ENCODE peak calls at places on chromosomes 13 and 19, in five cellular contexts. S, V, P, H and J are unnamed samples.
A peak's percentile ranks its signal among the peaks of the same experiment; 100 is the strongest.

GRCh38 chr13:111262715-111263114 is 57.7 kb upstream of the TEX29 start:
- DNase-seq in S (no peak), V (no peak), P (no peak), H (no peak), J (no peak)

GRCh38 chr13:84439108-84439507 is 556.8 kb upstream of the SLITRK1 start:
- DNase-seq in S (no peak), V (no peak), P (no peak), H (no peak), J (no peak)

GRCh38 chr13:39777527-39778061 is 122.1 kb downstream of the COG6 start:
- DNase-seq in S (no peak), V (no peak), P (no peak), H (no peak), J (peak; percentile 32)

GRCh38 chr13:113320226-113320875 is 23.3 kb downstream of the LAMP1 start:
- DNase-seq in S (no peak), V (no peak), P (no peak), H (no peak), J (no peak)

GRCh38 chr13:34926513-34926912 is 15.6 kb upstream of the NBEA start:
- DNase-seq in S (no peak), V (no peak), P (no peak), H (no peak), J (no peak)

GRCh38 chr19:45716314-45717130 is 14.2 kb downstream of the FBXO46 start:
- DNase-seq in S (peak; percentile 57), V (no peak), P (no peak), H (no peak), J (no peak)

GRCh38 chr13:91144054-91144453 is 203.4 kb upstream of the MIR17HG start:
- DNase-seq in S (peak; percentile 16), V (no peak), P (no peak), H (no peak), J (no peak)

GRCh38 chr13:29908411-29908810 is 58.0 kb upstream of the UBL3 start:
- DNase-seq in S (no peak), V (no peak), P (no peak), H (no peak), J (no peak)

GRCh38 chr19:7397687-7398086 is 49.0 kb downstream of the ARHGEF18 start:
- DNase-seq in S (no peak), V (no peak), P (peak; percentile 56), H (no peak), J (no peak)

GRCh38 chr13:98274921-98275487 is 97.9 kb upstream of the RNF113B start:
- DNase-seq in S (no peak), V (no peak), P (no peak), H (no peak), J (no peak)

GRCh38 chr13:108915634-108916497 is 286.5 kb downstream of the MYO16 start:
- DNase-seq in S (no peak), V (peak; percentile 52), P (peak; percentile 91), H (peak; percentile 25), J (peak; percentile 91)

GRCh38 chr13:32267836-32268439 is 47.2 kb downstream of the ZAR1L start:
- DNase-seq in S (no peak), V (no peak), P (no peak), H (peak; percentile 65), J (peak; percentile 51)

GRCh38 chr13:83880275-83881027 is 1.8 kb downstream of the SLITRK1 start:
- DNase-seq in S (no peak), V (no peak), P (no peak), H (no peak), J (no peak)

GRCh38 chr13:91922969-91923592 is 524.7 kb downstream of the GPC5 start:
- DNase-seq in S (peak; percentile 6), V (no peak), P (peak; percentile 3), H (no peak), J (no peak)

GRCh38 chr19:6221878-6222746 is 57.7 kb downstream of the MLLT1 start:
- DNase-seq in S (no peak), V (no peak), P (no peak), H (no peak), J (no peak)

GRCh38 chr19:39736088-39736487 is 1.7 kb downstream of the CLC start:
- DNase-seq in S (no peak), V (no peak), P (no peak), H (no peak), J (no peak)

GRCh38 chr19:10491472-10492047 is 11.6 kb downstream of the KEAP1 start:
- DNase-seq in S (no peak), V (no peak), P (no peak), H (no peak), J (no peak)

GRCh38 chr19:13505761-13506549 is at the start of gene CACNA1A:
- DNase-seq in S (peak; percentile 73), V (no peak), P (no peak), H (no peak), J (no peak)

GRCh38 chr19:21833733-21834132 is 2.2 kb downstream of the ZNF43 start:
- DNase-seq in S (no peak), V (no peak), P (no peak), H (no peak), J (no peak)

GRCh38 chr13:59975807-59976445 is 187.8 kb downstream of the DIAPH3 start:
- DNase-seq in S (no peak), V (no peak), P (no peak), H (no peak), J (no peak)

GRCh38 chr19:13995017-13995728 is 10.9 kb downstream of the RFX1 start:
- DNase-seq in S (no peak), V (no peak), P (no peak), H (no peak), J (no peak)

GRCh38 chr19:47427241-47428176 is 8.2 kb upstream of the MEIS3 start:
- DNase-seq in S (peak; percentile 86), V (no peak), P (peak; percentile 33), H (peak; percentile 78), J (peak; percentile 44)

GRCh38 chr13:49020940-49021548 is 45.3 kb downstream of the FNDC3A start:
- DNase-seq in S (no peak), V (no peak), P (no peak), H (peak; percentile 19), J (no peak)

GRCh38 chr19:56116606-56117005 is 4.5 kb downstream of the ZNF787 start:
- DNase-seq in S (no peak), V (no peak), P (no peak), H (no peak), J (no peak)

GRCh38 chr19:1019980-1020867 is 699 bp downstream of the TMEM259 start:
- DNase-seq in S (no peak), V (no peak), P (no peak), H (no peak), J (no peak)

DNA sequence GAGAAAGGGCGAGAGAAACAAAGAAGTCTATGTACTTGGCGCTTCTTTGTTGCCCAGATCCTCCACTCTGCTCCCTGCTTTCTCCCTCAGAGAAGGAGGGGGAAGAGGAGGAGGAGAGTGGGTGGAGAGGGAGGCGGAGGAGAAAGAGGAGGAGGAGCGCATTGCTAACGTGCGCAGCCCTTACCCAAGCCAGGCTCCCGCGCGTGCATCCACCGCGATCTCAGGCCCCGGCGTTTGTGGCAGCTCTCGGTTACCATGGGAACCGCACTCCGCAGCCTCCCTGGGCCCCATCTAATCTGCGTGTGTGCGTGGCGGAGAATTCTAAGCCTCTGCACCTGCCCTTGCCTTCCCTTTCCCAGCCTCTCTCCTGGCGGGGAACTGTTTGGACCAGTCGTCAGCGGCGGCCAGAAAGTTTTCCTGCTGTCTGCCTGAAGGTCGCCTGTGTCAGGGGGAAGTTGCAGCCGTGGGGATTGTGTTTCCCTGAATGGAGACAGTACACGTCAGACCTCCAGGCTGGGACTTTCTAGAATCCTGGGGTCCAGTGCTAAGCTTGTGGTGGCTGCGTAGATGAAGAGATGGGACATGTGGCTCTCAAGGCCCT is at the start of gene ERICH6B:
- DNase-seq in S (no peak), V (no peak), P (no peak), H (peak; percentile 33), J (no peak)
- TF ChIP-seq JUND in S (no peak), V (no peak), P (no peak), H (no peak), J (no peak)

DNA sequence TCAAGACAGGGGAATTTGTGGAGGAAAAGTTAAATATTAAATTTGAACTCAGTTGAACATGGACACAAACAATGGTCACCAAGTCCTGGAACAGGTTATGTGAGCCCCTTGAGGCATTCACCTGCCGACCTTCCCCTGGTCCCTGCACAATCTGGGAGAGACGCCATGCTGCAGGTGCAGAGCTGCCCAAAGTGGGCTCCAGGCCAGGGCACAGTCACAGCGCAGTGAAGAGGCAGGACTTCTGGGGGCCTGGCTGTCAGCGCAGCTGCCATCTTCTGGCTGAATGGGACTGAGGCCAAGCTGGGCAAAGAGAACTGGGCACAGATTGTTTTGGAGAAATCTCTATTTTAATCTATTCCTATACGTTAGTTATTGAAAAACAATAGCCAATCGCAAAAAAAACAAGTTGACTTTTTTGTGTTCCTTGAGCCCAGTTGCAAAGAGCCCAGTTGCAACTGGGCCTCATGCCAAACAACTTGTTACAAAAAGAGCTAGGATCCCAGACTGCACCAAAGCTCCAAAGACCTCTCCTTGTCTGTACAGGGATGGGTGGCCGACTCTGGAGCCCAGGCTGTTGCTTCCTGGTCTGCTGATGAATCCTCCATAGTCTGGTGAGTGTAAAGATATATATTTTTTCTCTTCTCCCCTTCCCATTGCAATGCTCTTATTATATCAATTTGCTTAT is 1.2 kb upstream of the ZNF626 start:
- DNase-seq in S (peak; percentile 3), V (no peak), P (no peak), H (no peak), J (no peak)
- H3K27ac ChIP-seq in S (no peak overlapping the region), V (no peak overlapping the region), P (peak overlapping the region; percentile 40), H (no peak overlapping the region), J (no peak overlapping the region)

DNA sequence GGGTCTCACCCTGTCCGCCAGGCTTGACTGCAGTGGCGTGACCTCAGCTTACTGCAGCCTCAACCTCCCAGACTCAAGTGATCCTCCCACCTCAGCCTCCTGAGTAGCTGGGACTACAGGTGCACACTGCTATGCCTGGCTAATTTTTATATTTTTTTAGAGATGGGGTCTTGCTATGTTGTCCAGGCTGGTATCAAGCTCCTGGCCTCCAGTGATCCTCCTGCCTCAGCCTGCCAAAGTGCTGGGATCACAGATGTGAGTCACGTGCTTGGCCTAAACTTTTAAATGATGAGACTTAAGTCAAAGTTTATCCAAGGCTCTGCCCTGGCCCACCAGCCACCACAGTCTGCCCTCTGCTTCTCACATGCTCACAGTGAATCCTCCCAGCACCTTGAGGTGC is 2.2 kb downstream of the C19orf33 start:
- DNase-seq in S (no peak), V (no peak), P (no peak), H (no peak), J (no peak)
- H3K4me3 ChIP-seq in S (no peak overlapping the region), V (no peak overlapping the region), P (no peak overlapping the region), H (no peak overlapping the region), J (no peak overlapping the region)

GRCh38 chr13:74280093-74280794 is 146.0 kb upstream of the KLF12 start:
- DNase-seq in S (no peak), V (no peak), P (no peak), H (no peak), J (no peak)
- TF ChIP-seq JUND in S (no peak), V (no peak), P (no peak), H (no peak), J (no peak)

GRCh38 chr13:109964164-109964563 is 177.8 kb upstream of the IRS2 start:
- DNase-seq in S (no peak), V (no peak), P (no peak), H (no peak), J (no peak)
- H3K27ac ChIP-seq in S (no peak overlapping the region), V (no peak overlapping the region), P (no peak overlapping the region), H (no peak overlapping the region), J (no peak overlapping the region)

GRCh38 chr13:78595819-78596700 is 7.3 kb downstream of the POU4F1 start:
- DNase-seq in S (peak; percentile 84), V (no peak), P (peak; percentile 12), H (no peak), J (no peak)
- H3K4me3 ChIP-seq in S (peak overlapping the region; percentile 50), V (peak overlapping the region; percentile 43), P (peak overlapping the region; percentile 42), H (peak overlapping the region; percentile 30), J (no peak overlapping the region)